ENCODE peak calls at places on chromosomes 2 and 18, in seven cellular contexts. Y, C, X, U, L, H and S are unnamed samples.
A peak's percentile ranks its signal among the peaks of the same experiment; 100 is the strongest.

GRCh38 chr2:160039166-160039903 is 23.1 kb downstream of the PLA2R1 start:
- DNase-seq in U (no peak), C (no peak), H (no peak), Y (no peak), X (no peak), L (no peak), S (no peak)

GRCh38 chr18:48010264-48010663 is 79.8 kb upstream of the SMAD2 start:
- DNase-seq in Y (no peak), X (no peak), U (no peak), C (no peak), L (no peak), H (no peak), S (no peak)

GRCh38 chr2:174120346-174120745 is 128.0 kb downstream of the OLA1 start:
- DNase-seq in H (no peak), C (no peak), Y (no peak), U (no peak), L (peak; percentile 5), X (no peak), S (no peak)

GRCh38 chr2:105338020-105338385 is 663 bp downstream of the C2orf49 start:
- DNase-seq in X (no peak), U (no peak), Y (no peak), C (no peak), H (peak; percentile 19), L (no peak), S (peak; percentile 17)

GRCh38 chr2:107728586-107728985 is 98.1 kb upstream of the RGPD4 start:
- DNase-seq in H (no peak), X (no peak), L (no peak), Y (no peak), U (no peak), C (no peak), S (no peak)

GRCh38 chr2:101188683-101189405 is 37.7 kb upstream of the TBC1D8 start:
- DNase-seq in U (peak; percentile 22), L (no peak), Y (peak; percentile 84), X (no peak), C (no peak), H (peak; percentile 89), S (no peak)

GRCh38 chr2:201257381-201257940 is 2.9 kb upstream of the CASP8 start:
- DNase-seq in U (no peak), Y (peak; percentile 43), L (no peak), X (no peak), C (peak; percentile 50), H (no peak), S (peak; percentile 67)

GRCh38 chr2:11395389-11395788 is 51.0 kb upstream of the ROCK2 start:
- DNase-seq in X (no peak), H (no peak), U (no peak), L (no peak), Y (no peak), C (no peak), S (no peak)

GRCh38 chr2:120448427-120448826 is 102.5 kb downstream of the INHBB start:
- DNase-seq in Y (no peak), L (no peak), C (no peak), H (no peak), U (no peak), X (no peak), S (no peak)

GRCh38 chr2:132977812-132978529 is 308.0 kb upstream of the LYPD1 start:
- DNase-seq in C (no peak), Y (no peak), H (no peak), U (no peak), L (no peak), X (no peak), S (no peak)